ENCODE peak calls at places on chromosome 16, in seven cellular contexts. One of them, this sample, is unnamed.

GRCh38 chr16:12531937-12532336 is 271.8 kb downstream of the CPPED1 start:
- DNase-seq in neural crest cell: no peak
- DNase-seq in NCI-H2029: no peak
- DNase-seq in activated T-cell treated with anti-CD3 and anti-CD28 coated beads for 24 hours: no peak
- DNase-seq in HT1080: peak
- DNase-seq in activated CD8-positive, alpha-beta T cell treated with anti-CD3 and anti-CD28 coated beads for 36 hours: no peak
- DNase-seq in right cardiac atrium: no peak
- DNase-seq in this sample: peak

GRCh38 chr16:76157629-76158028 is 119.6 kb upstream of the CNTNAP4 start:
- DNase-seq in neural crest cell: no peak
- DNase-seq in NCI-H2029: no peak
- DNase-seq in activated T-cell treated with anti-CD3 and anti-CD28 coated beads for 24 hours: no peak
- DNase-seq in HT1080: no peak
- DNase-seq in activated CD8-positive, alpha-beta T cell treated with anti-CD3 and anti-CD28 coated beads for 36 hours: no peak
- DNase-seq in right cardiac atrium: no peak
- DNase-seq in this sample: no peak

GRCh38 chr16:2159052-2159838 is 3.7 kb downstream of the TRAF7 start:
- DNase-seq in neural crest cell: no peak
- DNase-seq in NCI-H2029: no peak
- DNase-seq in activated T-cell treated with anti-CD3 and anti-CD28 coated beads for 24 hours: no peak
- DNase-seq in HT1080: no peak
- DNase-seq in activated CD8-positive, alpha-beta T cell treated with anti-CD3 and anti-CD28 coated beads for 36 hours: no peak
- DNase-seq in right cardiac atrium: peak
- DNase-seq in this sample: no peak

GRCh38 chr16:82004651-82005490 is 6.4 kb downstream of the SDR42E1 start:
- DNase-seq in neural crest cell: no peak
- DNase-seq in NCI-H2029: no peak
- DNase-seq in activated T-cell treated with anti-CD3 and anti-CD28 coated beads for 24 hours: no peak
- DNase-seq in HT1080: no peak
- DNase-seq in activated CD8-positive, alpha-beta T cell treated with anti-CD3 and anti-CD28 coated beads for 36 hours: no peak
- DNase-seq in right cardiac atrium: peak
- DNase-seq in this sample: no peak

GRCh38 chr16:88558457-88559442 is 11.5 kb upstream of the ZC3H18 start:
- DNase-seq in neural crest cell: no peak
- DNase-seq in NCI-H2029: peak
- DNase-seq in activated T-cell treated with anti-CD3 and anti-CD28 coated beads for 24 hours: no peak
- DNase-seq in HT1080: peak
- DNase-seq in activated CD8-positive, alpha-beta T cell treated with anti-CD3 and anti-CD28 coated beads for 36 hours: peak
- DNase-seq in right cardiac atrium: peak
- DNase-seq in this sample: peak

GRCh38 chr16:55982597-55982996 is 107.4 kb upstream of the CES5A start:
- DNase-seq in neural crest cell: no peak
- DNase-seq in NCI-H2029: no peak
- DNase-seq in activated T-cell treated with anti-CD3 and anti-CD28 coated beads for 24 hours: no peak
- DNase-seq in HT1080: no peak
- DNase-seq in activated CD8-positive, alpha-beta T cell treated with anti-CD3 and anti-CD28 coated beads for 36 hours: no peak
- DNase-seq in right cardiac atrium: no peak
- DNase-seq in this sample: no peak

GRCh38 chr16:57708168-57708567 is 13.6 kb downstream of the DRC7 start:
- DNase-seq in neural crest cell: no peak
- DNase-seq in NCI-H2029: no peak
- DNase-seq in activated T-cell treated with anti-CD3 and anti-CD28 coated beads for 24 hours: no peak
- DNase-seq in HT1080: no peak
- DNase-seq in activated CD8-positive, alpha-beta T cell treated with anti-CD3 and anti-CD28 coated beads for 36 hours: no peak
- DNase-seq in right cardiac atrium: no peak
- DNase-seq in this sample: no peak

GRCh38 chr16:84105286-84105815 is 11.4 kb downstream of the MBTPS1 start:
- DNase-seq in neural crest cell: no peak
- DNase-seq in NCI-H2029: no peak
- DNase-seq in activated T-cell treated with anti-CD3 and anti-CD28 coated beads for 24 hours: no peak
- DNase-seq in HT1080: no peak
- DNase-seq in activated CD8-positive, alpha-beta T cell treated with anti-CD3 and anti-CD28 coated beads for 36 hours: no peak
- DNase-seq in right cardiac atrium: no peak
- DNase-seq in this sample: no peak

GRCh38 chr16:27217256-27217655 is 13.9 kb downstream of the KDM8 start:
- DNase-seq in neural crest cell: no peak
- DNase-seq in NCI-H2029: no peak
- DNase-seq in activated T-cell treated with anti-CD3 and anti-CD28 coated beads for 24 hours: no peak
- DNase-seq in HT1080: no peak
- DNase-seq in activated CD8-positive, alpha-beta T cell treated with anti-CD3 and anti-CD28 coated beads for 36 hours: no peak
- DNase-seq in right cardiac atrium: peak
- DNase-seq in this sample: no peak

GRCh38 chr16:19709381-19710136 is 8.5 kb downstream of the KNOP1 start:
- DNase-seq in neural crest cell: no peak
- DNase-seq in NCI-H2029: no peak
- DNase-seq in activated T-cell treated with anti-CD3 and anti-CD28 coated beads for 24 hours: no peak
- DNase-seq in HT1080: no peak
- DNase-seq in activated CD8-positive, alpha-beta T cell treated with anti-CD3 and anti-CD28 coated beads for 36 hours: no peak
- DNase-seq in right cardiac atrium: no peak
- DNase-seq in this sample: no peak

GRCh38 chr16:19505600-19506303 is 16.1 kb downstream of the GDE1 start:
- DNase-seq in neural crest cell: no peak
- DNase-seq in NCI-H2029: peak
- DNase-seq in activated T-cell treated with anti-CD3 and anti-CD28 coated beads for 24 hours: no peak
- DNase-seq in HT1080: no peak
- DNase-seq in activated CD8-positive, alpha-beta T cell treated with anti-CD3 and anti-CD28 coated beads for 36 hours: no peak
- DNase-seq in right cardiac atrium: no peak
- DNase-seq in this sample: no peak

GRCh38 chr16:19102187-19102872 is 11.4 kb upstream of the ITPRIPL2 start:
- DNase-seq in neural crest cell: no peak
- DNase-seq in NCI-H2029: no peak
- DNase-seq in activated T-cell treated with anti-CD3 and anti-CD28 coated beads for 24 hours: no peak
- DNase-seq in HT1080: no peak
- DNase-seq in activated CD8-positive, alpha-beta T cell treated with anti-CD3 and anti-CD28 coated beads for 36 hours: no peak
- DNase-seq in right cardiac atrium: no peak
- DNase-seq in this sample: no peak

GRCh38 chr16:8644513-8645140 is 23.1 kb downstream of the METTL22 start:
- DNase-seq in neural crest cell: no peak
- DNase-seq in NCI-H2029: no peak
- DNase-seq in activated T-cell treated with anti-CD3 and anti-CD28 coated beads for 24 hours: no peak
- DNase-seq in HT1080: no peak
- DNase-seq in activated CD8-positive, alpha-beta T cell treated with anti-CD3 and anti-CD28 coated beads for 36 hours: peak
- DNase-seq in right cardiac atrium: no peak
- DNase-seq in this sample: peak

GRCh38 chr16:88061346-88062110 is 110.3 kb downstream of the BANP start:
- DNase-seq in neural crest cell: no peak
- DNase-seq in NCI-H2029: no peak
- DNase-seq in activated T-cell treated with anti-CD3 and anti-CD28 coated beads for 24 hours: no peak
- DNase-seq in HT1080: no peak
- DNase-seq in activated CD8-positive, alpha-beta T cell treated with anti-CD3 and anti-CD28 coated beads for 36 hours: no peak
- DNase-seq in right cardiac atrium: no peak
- DNase-seq in this sample: no peak

GRCh38 chr16:63981639-63982038 is 1140.2 kb downstream of the CDH11 start:
- DNase-seq in neural crest cell: peak
- DNase-seq in NCI-H2029: no peak
- DNase-seq in activated T-cell treated with anti-CD3 and anti-CD28 coated beads for 24 hours: no peak
- DNase-seq in HT1080: no peak
- DNase-seq in activated CD8-positive, alpha-beta T cell treated with anti-CD3 and anti-CD28 coated beads for 36 hours: no peak
- DNase-seq in right cardiac atrium: no peak
- DNase-seq in this sample: no peak

GRCh38 chr16:371729-372521 is 1.6 kb upstream of the MRPL28 start:
- DNase-seq in neural crest cell: no peak
- DNase-seq in NCI-H2029: no peak
- DNase-seq in activated T-cell treated with anti-CD3 and anti-CD28 coated beads for 24 hours: no peak
- DNase-seq in HT1080: no peak
- DNase-seq in activated CD8-positive, alpha-beta T cell treated with anti-CD3 and anti-CD28 coated beads for 36 hours: no peak
- DNase-seq in right cardiac atrium: peak
- DNase-seq in this sample: no peak

GRCh38 chr16:88924834-88925539 is 52.0 kb downstream of the CBFA2T3 start:
- DNase-seq in neural crest cell: no peak
- DNase-seq in NCI-H2029: no peak
- DNase-seq in activated T-cell treated with anti-CD3 and anti-CD28 coated beads for 24 hours: no peak
- DNase-seq in HT1080: peak
- DNase-seq in activated CD8-positive, alpha-beta T cell treated with anti-CD3 and anti-CD28 coated beads for 36 hours: peak
- DNase-seq in right cardiac atrium: no peak
- DNase-seq in this sample: peak

GRCh38 chr16:60681014-60681413 is 1355.2 kb downstream of the CDH8 start:
- DNase-seq in neural crest cell: no peak
- DNase-seq in NCI-H2029: no peak
- DNase-seq in activated T-cell treated with anti-CD3 and anti-CD28 coated beads for 24 hours: no peak
- DNase-seq in HT1080: no peak
- DNase-seq in activated CD8-positive, alpha-beta T cell treated with anti-CD3 and anti-CD28 coated beads for 36 hours: no peak
- DNase-seq in right cardiac atrium: no peak
- DNase-seq in this sample: no peak

GRCh38 chr16:49623501-49624266 is 232.2 kb downstream of the ZNF423 start:
- DNase-seq in neural crest cell: no peak
- DNase-seq in NCI-H2029: no peak
- DNase-seq in activated T-cell treated with anti-CD3 and anti-CD28 coated beads for 24 hours: no peak
- DNase-seq in HT1080: no peak
- DNase-seq in activated CD8-positive, alpha-beta T cell treated with anti-CD3 and anti-CD28 coated beads for 36 hours: no peak
- DNase-seq in right cardiac atrium: no peak
- DNase-seq in this sample: no peak

GRCh38 chr16:11547517-11547916 is 39.2 kb downstream of the LITAF start:
- DNase-seq in neural crest cell: no peak
- DNase-seq in NCI-H2029: no peak
- DNase-seq in activated T-cell treated with anti-CD3 and anti-CD28 coated beads for 24 hours: no peak
- DNase-seq in HT1080: no peak
- DNase-seq in activated CD8-positive, alpha-beta T cell treated with anti-CD3 and anti-CD28 coated beads for 36 hours: no peak
- DNase-seq in right cardiac atrium: no peak
- DNase-seq in this sample: no peak

GRCh38 chr16:70160821-70161220 is 12.8 kb upstream of the CLEC18C start:
- DNase-seq in neural crest cell: no peak
- DNase-seq in NCI-H2029: no peak
- DNase-seq in activated T-cell treated with anti-CD3 and anti-CD28 coated beads for 24 hours: no peak
- DNase-seq in HT1080: no peak
- DNase-seq in activated CD8-positive, alpha-beta T cell treated with anti-CD3 and anti-CD28 coated beads for 36 hours: no peak
- DNase-seq in right cardiac atrium: no peak
- DNase-seq in this sample: no peak

GRCh38 chr16:4264546-4264945 is 8.3 kb downstream of the TFAP4 start:
- DNase-seq in neural crest cell: no peak
- DNase-seq in NCI-H2029: no peak
- DNase-seq in activated T-cell treated with anti-CD3 and anti-CD28 coated beads for 24 hours: no peak
- DNase-seq in HT1080: no peak
- DNase-seq in activated CD8-positive, alpha-beta T cell treated with anti-CD3 and anti-CD28 coated beads for 36 hours: no peak
- DNase-seq in right cardiac atrium: peak
- DNase-seq in this sample: no peak

GRCh38 chr16:17282247-17282646 is 188.5 kb downstream of the XYLT1 start:
- DNase-seq in neural crest cell: no peak
- DNase-seq in NCI-H2029: no peak
- DNase-seq in activated T-cell treated with anti-CD3 and anti-CD28 coated beads for 24 hours: no peak
- DNase-seq in HT1080: no peak
- DNase-seq in activated CD8-positive, alpha-beta T cell treated with anti-CD3 and anti-CD28 coated beads for 36 hours: no peak
- DNase-seq in right cardiac atrium: no peak
- DNase-seq in this sample: no peak

GRCh38 chr16:28554634-28555423 is 1.1 kb downstream of the SGF29 start:
- DNase-seq in neural crest cell: no peak
- DNase-seq in NCI-H2029: no peak
- DNase-seq in activated T-cell treated with anti-CD3 and anti-CD28 coated beads for 24 hours: no peak
- DNase-seq in HT1080: no peak
- DNase-seq in activated CD8-positive, alpha-beta T cell treated with anti-CD3 and anti-CD28 coated beads for 36 hours: no peak
- DNase-seq in right cardiac atrium: no peak
- DNase-seq in this sample: no peak

GRCh38 chr16:81505011-81505660 is 60.5 kb downstream of the CMIP start:
- DNase-seq in neural crest cell: no peak
- DNase-seq in NCI-H2029: no peak
- DNase-seq in activated T-cell treated with anti-CD3 and anti-CD28 coated beads for 24 hours: no peak
- DNase-seq in HT1080: no peak
- DNase-seq in activated CD8-positive, alpha-beta T cell treated with anti-CD3 and anti-CD28 coated beads for 36 hours: no peak
- DNase-seq in right cardiac atrium: no peak
- DNase-seq in this sample: no peak

GRCh38 chr16:88784074-88784855 is 755 bp downstream of the PIEZO1 start:
- DNase-seq in neural crest cell: no peak
- DNase-seq in NCI-H2029: no peak
- DNase-seq in activated T-cell treated with anti-CD3 and anti-CD28 coated beads for 24 hours: no peak
- DNase-seq in HT1080: peak
- DNase-seq in activated CD8-positive, alpha-beta T cell treated with anti-CD3 and anti-CD28 coated beads for 36 hours: peak
- DNase-seq in right cardiac atrium: peak
- DNase-seq in this sample: peak

GRCh38 chr16:88430524-88431446 is 22.3 kb upstream of the ZFPM1 start:
- DNase-seq in neural crest cell: no peak
- DNase-seq in NCI-H2029: no peak
- DNase-seq in activated T-cell treated with anti-CD3 and anti-CD28 coated beads for 24 hours: no peak
- DNase-seq in HT1080: no peak
- DNase-seq in activated CD8-positive, alpha-beta T cell treated with anti-CD3 and anti-CD28 coated beads for 36 hours: peak
- DNase-seq in right cardiac atrium: peak
- DNase-seq in this sample: peak

GRCh38 chr16:23575834-23576233 is 18.3 kb downstream of the UBFD1 start:
- DNase-seq in neural crest cell: no peak
- DNase-seq in NCI-H2029: no peak
- DNase-seq in activated T-cell treated with anti-CD3 and anti-CD28 coated beads for 24 hours: no peak
- DNase-seq in HT1080: no peak
- DNase-seq in activated CD8-positive, alpha-beta T cell treated with anti-CD3 and anti-CD28 coated beads for 36 hours: no peak
- DNase-seq in right cardiac atrium: no peak
- DNase-seq in this sample: no peak

This sample was measured in activated CD4-positive, alpha-beta memory T cell treated with anti-CD3 and anti-CD28 coated beads for 36 hours.